ENCODE peak calls at places on chromosomes 16 and 17, in four cellular contexts. P, S, Q and A are unnamed samples.

GRCh38 chr17:81221371-81221841 is 1.4 kb downstream of the CEP131 start:
- DNase-seq in Q (no peak), P (no peak), S (no peak), A (no peak)

GRCh38 chr16:86707581-86707980 is 129.2 kb downstream of the FOXL1 start:
- DNase-seq in P (no peak), Q (no peak), S (no peak), A (no peak)

GRCh38 chr16:50234771-50235556 is 31.4 kb upstream of the ADCY7 start:
- DNase-seq in Q (no peak), S (no peak), P (no peak), A (no peak)

GRCh38 chr17:7684856-7685532 is 2.3 kb downstream of the TP53 start:
- DNase-seq in Q (no peak), P (no peak), S (no peak), A (no peak)

GRCh38 chr17:3873862-3874261 is 19.0 kb downstream of the CAMKK1 start:
- DNase-seq in P (no peak), S (no peak), Q (no peak), A (no peak)

GRCh38 chr17:57995076-57995956 is 7.3 kb upstream of the VEZF1 start:
- DNase-seq in Q (peak; percentile 61), S (peak; percentile 41), P (peak; percentile 48), A (peak; percentile 66)

GRCh38 chr16:82660078-82660645 is 33.4 kb downstream of the CDH13 start:
- DNase-seq in P (no peak), S (peak; percentile 29), Q (no peak), A (no peak)

GRCh38 chr17:42163113-42163512 is 8.3 kb upstream of the RAB5C start:
- DNase-seq in S (no peak), P (no peak), Q (no peak), A (no peak)

GRCh38 chr17:2192367-2193028 is 111.1 kb downstream of the SMG6 start:
- DNase-seq in S (peak; percentile 73), P (peak; percentile 22), Q (no peak), A (peak; percentile 36)

GRCh38 chr17:51491416-51491815 is 231.1 kb downstream of the UTP18 start:
- DNase-seq in P (no peak), Q (no peak), S (no peak), A (no peak)

GRCh38 chr16:71357681-71358080 is 842 bp upstream of the CALB2 start:
- DNase-seq in S (no peak), P (no peak), Q (no peak), A (no peak)

GRCh38 chr17:78910885-78911284 is 7.9 kb upstream of the CEP295NL start:
- DNase-seq in S (no peak), Q (no peak), P (no peak), A (no peak)
- H3K27ac ChIP-seq in S (no peak overlapping the region), Q (peak overlapping the region; percentile 26), P (no peak overlapping the region), A (no peak overlapping the region)

GRCh38 chr17:79789943-79790804 is 6.7 kb downstream of the CBX8 start:
- DNase-seq in P (peak; percentile 64), Q (no peak), S (no peak), A (peak; percentile 21)
- H3K27ac ChIP-seq in P (no peak overlapping the region), Q (no peak overlapping the region), S (no peak overlapping the region), A (no peak overlapping the region)

GRCh38 chr17:76270127-76270592 is 5.0 kb downstream of the UBALD2 start:
- DNase-seq in S (no peak), P (no peak), Q (no peak), A (no peak)
- H3K27ac ChIP-seq in S (peak overlapping the region; percentile 79), P (no peak overlapping the region), Q (no peak overlapping the region), A (peak overlapping the region; percentile 92)

GRCh38 chr17:65787503-65787902 is 226.1 kb upstream of the AXIN2 start:
- DNase-seq in S (no peak), P (no peak), Q (no peak), A (no peak)
- H3K27ac ChIP-seq in S (no peak overlapping the region), P (no peak overlapping the region), Q (no peak overlapping the region), A (no peak overlapping the region)

GRCh38 chr17:34365340-34365739 is 2.3 kb upstream of the CCL1 start:
- DNase-seq in S (no peak), Q (no peak), P (no peak), A (no peak)
- H3K27ac ChIP-seq in S (no peak overlapping the region), Q (no peak overlapping the region), P (no peak overlapping the region), A (no peak overlapping the region)